ENCODE peak calls at places on chromosomes 7 and 10, in four cellular contexts. A, V, R and Q are unnamed samples.

GRCh38 chr10:129921065-129921670 is 42.9 kb downstream of the EBF3 start:
- DNase-seq in A (no peak), V (no peak), R (no peak), Q (no peak)

GRCh38 chr10:99279626-99280111 is 44.0 kb upstream of the HPSE2 start:
- DNase-seq in A (peak; percentile 33), V (no peak), R (no peak), Q (peak; percentile 7)

GRCh38 chr7:96116173-96116572 is 205.7 kb downstream of the SLC25A13 start:
- DNase-seq in A (no peak), V (no peak), R (no peak), Q (no peak)

GRCh38 chr7:91347288-91347687 is 83.1 kb downstream of the FZD1 start:
- DNase-seq in A (peak; percentile 2), V (no peak), R (no peak), Q (no peak)

GRCh38 chr7:152760384-152761115 is 998 bp downstream of the ACTR3B start:
- DNase-seq in A (peak; percentile 24), V (no peak), R (no peak), Q (no peak)

GRCh38 chr10:61662794-61663259 is at the start of gene CABCOCO1:
- DNase-seq in A (peak; percentile 32), V (no peak), R (peak; percentile 84), Q (peak; percentile 72)

GRCh38 chr10:33329178-33329577 is 5.3 kb downstream of the NRP1 start:
- DNase-seq in A (no peak), V (no peak), R (no peak), Q (no peak)

GRCh38 chr10:73768881-73769280 is 13.0 kb upstream of the CHCHD1 start:
- DNase-seq in A (no peak), V (no peak), R (no peak), Q (no peak)

GRCh38 chr7:95493247-95493646 is 7.5 kb downstream of the ASB4 start:
- DNase-seq in A (peak; percentile 35), V (no peak), R (no peak), Q (no peak)

GRCh38 chr10:99834410-99834809 is 52.0 kb downstream of the ABCC2 start:
- DNase-seq in A (peak; percentile 89), V (peak; percentile 23), R (no peak), Q (peak; percentile 89)

GRCh38 chr10:44980309-44981171 is 1.9 kb upstream of the DEPP1 start:
- DNase-seq in A (no peak), V (peak; percentile 97), R (no peak), Q (no peak)

GRCh38 chr7:138030679-138031351 is 28.9 kb upstream of the CREB3L2 start:
- DNase-seq in A (no peak), V (no peak), R (no peak), Q (no peak)

GRCh38 chr10:36280396-36280795 is 638.3 kb upstream of the FZD8 start:
- DNase-seq in A (peak; percentile 54), V (no peak), R (no peak), Q (peak; percentile 9)

GRCh38 chr10:33772370-33773331 is 438.2 kb upstream of the NRP1 start:
- DNase-seq in A (no peak), V (no peak), R (no peak), Q (no peak)

GRCh38 chr7:34128762-34129161 is 223.4 kb downstream of the BMPER start:
- DNase-seq in A (peak; percentile 61), V (no peak), R (no peak), Q (no peak)

GRCh38 chr7:34322841-34323240 is 335.2 kb upstream of the NPSR1 start:
- DNase-seq in A (no peak), V (no peak), R (no peak), Q (no peak)

GRCh38 chr10:49139000-49139865 is 5.4 kb upstream of the FAM170B start:
- DNase-seq in A (peak; percentile 90), V (no peak), R (no peak), Q (no peak)

GRCh38 chr10:43199088-43199683 is 60.9 kb downstream of the CSGALNACT2 start:
- DNase-seq in A (no peak), V (no peak), R (no peak), Q (no peak)

GRCh38 chr10:72740526-72740925 is 48.6 kb downstream of the MCU start:
- DNase-seq in A (peak; percentile 65), V (peak; percentile 59), R (peak; percentile 33), Q (peak; percentile 55)

GRCh38 chr10:131078131-131078881 is 233.2 kb downstream of the TCERG1L start:
- DNase-seq in A (no peak), V (no peak), R (no peak), Q (no peak)

GRCh38 chr7:29881724-29882123 is 75.4 kb downstream of the WIPF3 start:
- DNase-seq in A (no peak), V (no peak), R (no peak), Q (no peak)

GRCh38 chr7:150787321-150788281 is 12.6 kb downstream of the TMEM176B start:
- DNase-seq in A (no peak), V (no peak), R (no peak), Q (no peak)

GRCh38 chr10:98269435-98269912 is 1.5 kb upstream of the LOXL4 start:
- DNase-seq in A (peak; percentile 73), V (peak; percentile 83), R (no peak), Q (peak; percentile 68)

GRCh38 chr10:26969145-26969926 is 108.6 kb upstream of the ABI1 start:
- DNase-seq in A (no peak), V (no peak), R (no peak), Q (no peak)

GRCh38 chr10:119694608-119695007 is 31.2 kb upstream of the INPP5F start:
- DNase-seq in A (no peak), V (no peak), R (no peak), Q (no peak)

GRCh38 chr10:96789571-96790108 is 42.5 kb upstream of the LCOR start:
- DNase-seq in A (no peak), V (no peak), R (no peak), Q (no peak)

GRCh38 chr10:99921948-99922347 is 87.8 kb downstream of the DNMBP start:
- DNase-seq in A (no peak), V (no peak), R (no peak), Q (peak; percentile 31)

GRCh38 chr7:27442446-27442845 is 199.8 kb downstream of the EVX1 start:
- DNase-seq in A (peak; percentile 55), V (no peak), R (no peak), Q (no peak)

GRCh38 chr10:76112826-76113150 is 681.4 kb downstream of the LRMDA start:
- DNase-seq in A (no peak), V (no peak), R (no peak), Q (no peak)

GRCh38 chr7:134602921-134603394 is 43.7 kb upstream of the BPGM start:
- DNase-seq in A (peak; percentile 28), V (peak; percentile 76), R (no peak), Q (no peak)

GRCh38 chr7:6221340-6222319 is 50.8 kb downstream of the CYTH3 start:
- DNase-seq in A (peak; percentile 46), V (no peak), R (no peak), Q (peak; percentile 16)

GRCh38 chr10:132974886-132975881 is 32.8 kb upstream of the CFAP46 start:
- DNase-seq in A (no peak), V (no peak), R (no peak), Q (no peak)

DNA sequence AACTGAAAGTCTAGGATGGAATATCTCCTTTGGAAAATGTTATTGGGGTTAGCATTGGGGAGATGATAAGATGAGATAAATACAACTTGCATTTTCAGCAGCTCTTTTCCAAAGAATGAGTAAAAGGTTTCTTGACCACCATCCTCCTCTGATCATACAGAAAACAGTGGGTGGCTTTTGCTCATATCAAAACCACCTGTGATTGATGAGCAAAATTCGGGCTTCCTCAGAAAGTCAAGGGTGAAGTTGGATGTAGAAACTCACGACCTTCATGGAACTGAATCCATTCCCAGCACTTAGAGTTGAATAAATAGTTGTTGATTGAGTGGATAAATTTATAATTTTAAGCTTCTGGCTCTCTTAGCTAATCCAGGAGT is 158.4 kb downstream of the DNAJB6 start:
- DNase-seq in A (no peak), V (no peak), R (no peak), Q (no peak)
- TF ChIP-seq BHLHE40 in A (no peak), V (no peak), R (no peak), Q (no peak)

GRCh38 chr7:141526115-141526514 is 25.1 kb upstream of the AGK start:
- DNase-seq in A (no peak), V (no peak), R (no peak), Q (no peak)

GRCh38 chr7:141533149-141533949 is 17.9 kb upstream of the AGK start:
- DNase-seq in A (peak; percentile 74), V (peak; percentile 47), R (peak; percentile 87), Q (peak; percentile 66)

GRCh38 chr7:141527076-141527475 is 24.1 kb upstream of the AGK start:
- DNase-seq in A (no peak), V (no peak), R (no peak), Q (no peak)

GRCh38 chr7:141522657-141523342 is 28.4 kb upstream of the AGK start:
- DNase-seq in A (no peak), V (no peak), R (no peak), Q (no peak)

DNA sequence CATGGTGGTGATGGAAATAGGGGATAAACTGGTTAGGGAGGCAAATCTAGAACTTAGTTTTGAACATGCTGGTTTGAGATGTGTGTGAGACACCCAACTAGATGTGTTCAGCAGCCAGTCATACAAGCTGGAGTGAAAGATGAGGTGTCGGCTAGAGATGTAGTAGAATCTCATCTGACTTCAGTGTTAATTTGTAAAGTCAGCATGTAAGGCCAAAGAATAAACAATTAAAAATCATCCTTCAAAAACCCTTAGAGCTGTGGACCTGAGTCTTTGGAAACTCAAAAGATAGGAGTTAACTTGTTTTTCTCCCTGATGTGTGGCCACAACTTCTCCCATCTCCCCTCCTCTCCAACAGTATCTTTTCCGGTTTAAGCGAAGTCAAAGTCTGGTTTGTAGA is 22.8 kb upstream of the AGK start:
- DNase-seq in A (no peak), V (no peak), R (no peak), Q (no peak)
- TF ChIP-seq BHLHE40 in A (no peak), V (no peak), R (no peak), Q (no peak)

DNA sequence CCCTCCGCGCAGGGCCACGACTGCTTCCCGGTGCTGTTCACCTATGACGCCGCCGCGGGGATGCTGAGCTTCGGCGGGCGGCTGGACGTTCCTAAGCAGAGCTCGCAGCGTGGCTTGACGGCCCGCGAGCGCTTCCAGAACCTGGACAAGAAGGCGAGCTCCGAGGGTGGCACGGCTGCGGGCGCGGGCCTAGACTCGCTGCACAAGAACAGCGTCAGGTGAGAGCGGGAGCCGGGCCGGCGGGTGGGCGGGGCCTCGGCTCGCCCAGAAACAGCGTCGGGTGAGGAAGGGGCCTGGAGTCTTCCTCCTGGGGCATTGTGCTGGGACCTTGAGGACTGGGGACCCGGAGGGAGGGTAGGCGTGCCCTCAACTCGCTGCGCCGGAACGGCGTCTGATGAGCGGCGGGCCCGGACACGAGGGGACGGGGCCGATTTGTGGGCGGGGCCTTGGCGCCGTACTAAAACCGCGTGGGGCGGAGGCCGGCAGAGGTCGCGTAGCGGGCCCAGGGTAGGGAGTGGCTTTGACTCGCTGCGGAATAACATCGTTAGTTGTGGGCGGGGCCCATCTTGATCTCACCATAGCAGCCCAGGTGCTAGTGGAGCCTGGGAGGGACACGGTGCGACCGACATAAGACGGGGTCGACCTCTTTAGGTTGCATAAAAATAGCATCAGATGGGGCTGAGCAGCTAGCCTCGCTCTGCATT is 15.6 kb downstream of the PDAP1 start:
- DNase-seq in A (no peak), V (no peak), R (no peak), Q (no peak)
- TF ChIP-seq BHLHE40 in A (no peak), V (no peak), R (no peak), Q (no peak)

DNA sequence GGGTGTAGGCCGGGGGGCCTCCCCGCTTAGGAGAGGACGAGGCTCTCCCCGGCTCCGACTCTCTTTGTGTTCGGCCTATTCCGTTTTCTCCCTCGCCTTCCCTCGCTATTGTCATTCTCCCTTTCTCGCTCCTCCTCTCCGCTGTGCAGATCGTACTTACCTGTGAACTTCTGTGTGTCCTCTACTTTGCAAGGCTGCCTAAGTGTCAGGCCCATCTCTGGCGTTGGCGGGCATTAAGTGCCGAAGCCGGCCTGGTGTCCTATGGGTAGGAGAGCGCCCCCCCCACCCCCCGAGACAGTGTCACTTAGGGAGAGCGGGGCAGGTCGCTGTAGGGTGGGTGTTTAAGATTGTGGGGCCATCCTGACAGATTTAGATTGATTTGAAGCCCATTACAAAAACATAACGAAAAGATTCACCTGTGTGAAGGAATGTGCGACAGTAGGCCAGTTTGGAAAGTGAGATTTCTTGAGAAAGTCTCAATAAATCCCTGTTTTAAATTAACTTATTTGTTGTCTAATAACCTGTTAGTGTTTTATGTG is 579 bp downstream of the RBM33 start:
- DNase-seq in A (no peak), V (peak; percentile 22), R (peak; percentile 67), Q (peak; percentile 43)
- TF ChIP-seq BHLHE40 in A (no peak), V (no peak), R (no peak), Q (no peak)